ENCODE peak calls at places on chromosomes 6 and 20, in ten cellular contexts. U is activated naive CD4-positive, alpha-beta T cell; M is astrocyte; B is renal cortical epithelial cell; G is amniotic stem cell; X is uterus; T is activated T-helper 1 cell treated with Interleukin-2 at 50 U/mL for 16 hours; O is cardiac fibroblast; P is NCI-H2171; K is cerebellum. Y is an unnamed sample.

GRCh38 chr6:25882066-25882496 is 8.0 kb upstream of the SLC17A3 start:
- DNase-seq in U (peak; percentile 27), M (no peak), B (no peak), G (no peak), X (peak; percentile 11), T (peak; percentile 32), O (no peak), P (no peak), K (no peak), Y (no peak)

GRCh38 chr6:33724281-33725023 is 13.0 kb upstream of the UQCC2 start:
- DNase-seq in U (no peak), M (no peak), B (no peak), G (no peak), X (no peak), T (no peak), O (no peak), P (no peak), K (no peak), Y (no peak)

GRCh38 chr20:24577271-24577909 is 108.0 kb downstream of the SYNDIG1 start:
- DNase-seq in U (no peak), M (no peak), B (no peak), G (no peak), X (no peak), T (no peak), O (no peak), P (no peak), K (no peak), Y (no peak)

GRCh38 chr6:40715501-40716403 is 128.6 kb upstream of the LRFN2 start:
- DNase-seq in U (no peak), M (no peak), B (no peak), G (no peak), X (no peak), T (no peak), O (no peak), P (no peak), K (no peak), Y (no peak)

GRCh38 chr20:41308726-41309413 is 8.7 kb downstream of the ZHX3 start:
- DNase-seq in U (no peak), M (no peak), B (no peak), G (no peak), X (no peak), T (no peak), O (peak; percentile 80), P (no peak), K (no peak), Y (no peak)

GRCh38 chr6:127857051-127857637 is 43.7 kb downstream of the THEMIS start:
- DNase-seq in U (no peak), M (no peak), B (no peak), G (no peak), X (no peak), T (no peak), O (peak; percentile 20), P (no peak), K (no peak), Y (no peak)

GRCh38 chr6:138307816-138308727 is 69.6 kb upstream of the SMIM28 start:
- DNase-seq in U (no peak), M (no peak), B (peak; percentile 14), G (no peak), X (peak; percentile 20), T (no peak), O (peak; percentile 32), P (no peak), K (peak; percentile 74), Y (no peak)

GRCh38 chr20:49775229-49775693 is 37.4 kb upstream of the SLC9A8 start:
- DNase-seq in U (no peak), M (peak; percentile 76), B (peak; percentile 100), G (no peak), X (peak; percentile 76), T (no peak), O (peak; percentile 96), P (no peak), K (no peak), Y (no peak)

GRCh38 chr20:10502098-10502526 is 67.0 kb downstream of the SLX4IP start:
- DNase-seq in U (no peak), M (no peak), B (no peak), G (no peak), X (no peak), T (no peak), O (no peak), P (no peak), K (no peak), Y (no peak)

GRCh38 chr6:13445005-13445743 is 42.2 kb downstream of the GFOD1 start:
- DNase-seq in U (peak; percentile 42), M (peak; percentile 26), B (peak; percentile 40), G (no peak), X (peak; percentile 49), T (no peak), O (peak; percentile 56), P (peak; percentile 96), K (no peak), Y (no peak)

GRCh38 chr6:6942826-6943225 is 164.9 kb upstream of the RREB1 start:
- DNase-seq in U (no peak), M (peak; percentile 65), B (peak; percentile 73), G (no peak), X (no peak), T (no peak), O (peak; percentile 12), P (no peak), K (no peak), Y (no peak)

GRCh38 chr20:54345817-54346216 is 129.6 kb upstream of the DOK5 start:
- DNase-seq in U (no peak), M (peak; percentile 31), B (peak; percentile 46), G (no peak), X (no peak), T (no peak), O (peak; percentile 52), P (no peak), K (no peak), Y (no peak)

GRCh38 chr6:108656834-108657233 is 96.1 kb downstream of the FOXO3 start:
- DNase-seq in U (no peak), M (no peak), B (peak; percentile 76), G (no peak), X (no peak), T (no peak), O (no peak), P (no peak), K (no peak), Y (no peak)

GRCh38 chr6:144467153-144467762 is 182.1 kb downstream of the UTRN start:
- DNase-seq in U (no peak), M (no peak), B (no peak), G (no peak), X (no peak), T (no peak), O (no peak), P (no peak), K (no peak), Y (no peak)

GRCh38 chr6:127117979-127118504 is 429 bp upstream of the RSPO3 start:
- DNase-seq in U (no peak), M (no peak), B (no peak), G (no peak), X (peak; percentile 63), T (no peak), O (no peak), P (no peak), K (no peak), Y (no peak)

Y was measured in OCI-LY7.